ENCODE peak calls at places on chromosome 1, in six cellular contexts. W, Z, Q, B, A and R are unnamed samples.

GRCh38 chr1:906532-907420 is 16.9 kb upstream of the SAMD11 start:
- DNase-seq in Z (peak), W (peak), A (peak), B (no peak), Q (peak), R (peak)

GRCh38 chr1:1782399-1783221 is 4.3 kb upstream of the NADK start:
- DNase-seq in Q (peak), B (peak), Z (peak), A (no peak), W (no peak), R (peak)

GRCh38 chr1:33228935-33229487 is 27.3 kb upstream of the ZNF362 start:
- DNase-seq in B (peak), W (no peak), A (no peak), Q (no peak), Z (peak), R (peak)

GRCh38 chr1:198713081-198713480 is 74.2 kb downstream of the PTPRC start:
- DNase-seq in B (peak), W (no peak), Q (no peak), A (no peak), Z (peak), R (peak)

GRCh38 chr1:240906477-240906876 is 294.5 kb upstream of the GREM2 start:
- DNase-seq in A (no peak), Z (no peak), B (no peak), W (no peak), Q (no peak), R (no peak)

GRCh38 chr1:163796394-163796821 is 474.7 kb downstream of the NUF2 start:
- DNase-seq in Z (peak), W (no peak), Q (no peak), A (no peak), B (no peak), R (peak)

GRCh38 chr1:20724364-20725188 is 6.8 kb upstream of the KIF17 start:
- DNase-seq in Q (peak), W (no peak), Z (no peak), A (peak), B (no peak), R (no peak)

GRCh38 chr1:81681570-81681969 is 119.2 kb upstream of the ADGRL2 start:
- DNase-seq in A (no peak), Z (peak), W (no peak), B (no peak), Q (no peak), R (peak)

GRCh38 chr1:166479052-166479631 is 312.3 kb upstream of the FAM78B start:
- DNase-seq in Z (peak), Q (no peak), A (peak), B (no peak), W (no peak), R (peak)

GRCh38 chr1:166170726-166171125 is 3.9 kb upstream of the FAM78B start:
- DNase-seq in A (no peak), W (no peak), B (no peak), Q (no peak), Z (no peak), R (no peak)

GRCh38 chr1:38451541-38451993 is 405.0 kb upstream of the POU3F1 start:
- DNase-seq in Q (no peak), W (no peak), Z (no peak), B (no peak), A (no peak), R (no peak)

GRCh38 chr1:93304716-93305138 is 41.0 kb upstream of the DR1 start:
- DNase-seq in Z (peak), B (peak), Q (no peak), W (no peak), A (no peak), R (peak)

GRCh38 chr1:53982034-53982761 is 35.8 kb downstream of the LDLRAD1 start:
- DNase-seq in B (no peak), A (no peak), W (no peak), Q (no peak), Z (peak), R (peak)

GRCh38 chr1:168520832-168521231 is 23.0 kb downstream of the XCL2 start:
- DNase-seq in W (no peak), Z (no peak), Q (no peak), A (no peak), B (no peak), R (no peak)
- H3K4me3 ChIP-seq in W (no peak), Z (no peak), Q (no peak), A (no peak), B (no peak), R (no peak)

DNA sequence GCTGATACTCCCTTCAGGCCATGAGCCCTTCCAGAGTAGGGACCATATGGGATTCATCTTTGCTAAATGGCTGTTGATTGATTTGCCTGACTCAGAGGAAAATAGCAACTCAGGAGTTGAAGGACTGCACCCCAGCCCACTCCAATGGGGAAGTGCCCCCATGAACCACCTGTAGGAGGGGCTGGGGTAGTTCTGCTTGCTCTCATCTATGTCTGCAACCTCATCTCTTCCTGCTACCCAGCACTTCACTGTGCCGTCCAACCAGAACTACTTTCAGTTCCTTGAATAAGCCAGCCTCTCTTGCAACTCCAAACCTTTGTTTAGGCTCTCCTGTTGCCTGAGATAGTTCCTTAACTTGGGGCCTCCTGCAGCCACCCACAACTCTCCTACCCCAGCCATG is 26.6 kb downstream of the BEND5 start:
- DNase-seq in Q (no peak), A (no peak), B (no peak), W (peak), Z (no peak), R (no peak)
- TF ChIP-seq CTCF in Q (no peak), A (no peak), B (no peak), W (peak), Z (no peak), R (no peak)

DNA sequence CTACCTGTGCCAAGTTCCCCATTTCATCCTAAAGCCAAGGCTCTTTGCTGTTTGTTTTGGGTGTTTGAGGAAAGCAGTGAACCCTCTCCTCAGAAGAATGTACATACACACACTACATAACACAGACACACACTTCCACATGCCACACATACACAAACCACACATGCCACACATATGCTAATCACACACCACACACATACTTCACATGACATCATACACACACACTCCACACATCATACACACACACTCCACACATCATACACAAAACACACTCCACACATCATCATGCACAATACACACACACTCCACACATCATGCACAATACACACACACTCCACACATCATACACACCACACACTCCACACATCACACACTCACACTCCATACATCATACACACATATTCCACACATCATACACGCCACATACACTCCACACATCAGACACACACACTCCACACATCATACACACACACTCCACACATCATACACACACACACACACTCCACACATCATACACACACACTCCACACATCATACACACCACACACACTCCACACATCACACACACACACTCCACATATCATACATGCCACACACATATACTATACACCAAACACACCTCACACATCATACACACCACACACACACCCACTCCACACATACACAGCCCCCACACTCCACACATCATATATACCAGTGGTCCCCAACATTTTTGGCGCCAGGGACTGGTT is 22.7 kb upstream of the ZNF436 start:
- DNase-seq in Z (no peak), A (no peak), Q (no peak), B (no peak), W (no peak), R (no peak)
- H3K4me3 ChIP-seq in Z (no peak), A (no peak), Q (no peak), B (no peak), W (no peak), R (no peak)

GRCh38 chr1:193192586-193192985 is 6.2 kb upstream of the B3GALT2 start:
- DNase-seq in Z (no peak), B (no peak), W (no peak), Q (no peak), A (no peak), R (no peak)

GRCh38 chr1:193187114-193187513 is 701 bp upstream of the B3GALT2 start:
- DNase-seq in A (no peak), W (no peak), Z (no peak), B (no peak), Q (no peak), R (no peak)

GRCh38 chr1:193185861-193186714 is at the start of gene B3GALT2:
- DNase-seq in Z (no peak), Q (no peak), A (no peak), B (no peak), W (no peak), R (peak)

GRCh38 chr1:193189442-193190095 is 3.2 kb upstream of the B3GALT2 start:
- DNase-seq in B (no peak), A (no peak), W (no peak), Z (no peak), Q (no peak), R (no peak)

DNA sequence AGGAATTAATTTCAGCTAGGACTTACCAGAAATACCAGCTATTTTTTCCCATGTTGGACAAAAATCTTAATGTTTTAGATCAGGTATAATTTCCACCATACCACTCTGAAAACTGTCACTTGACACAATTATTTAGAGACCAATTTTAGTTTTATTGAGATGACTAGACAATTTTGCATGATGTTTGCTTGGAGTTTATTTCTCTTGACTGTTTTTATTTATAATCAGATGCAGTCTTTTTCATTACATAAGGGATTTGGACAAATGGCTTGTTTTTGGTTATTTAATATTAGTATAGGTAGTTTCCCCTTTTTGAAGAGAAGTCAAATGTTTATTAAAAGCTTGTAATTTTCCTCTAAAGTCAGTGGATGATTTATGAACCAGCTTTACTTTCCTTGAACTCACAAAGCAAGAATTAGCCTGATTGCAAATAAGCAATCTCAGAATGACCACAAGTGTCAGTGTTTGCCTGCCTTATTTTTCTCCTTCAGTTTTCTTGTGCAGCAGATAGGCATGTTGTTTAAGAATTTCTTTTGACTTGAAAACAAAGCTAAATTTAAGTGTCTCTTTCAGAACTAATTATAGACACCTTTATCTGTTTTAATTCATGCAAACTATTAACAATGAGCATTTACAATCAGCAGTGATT is 3.8 kb upstream of the B3GALT2 start:
- DNase-seq in A (no peak), Q (no peak), W (no peak), B (no peak), Z (no peak), R (peak)
- TF ChIP-seq CTCF in A (peak), Q (peak), W (peak), B (no peak), Z (peak), R (peak)

GRCh38 chr1:86471296-86471695 is 2.6 kb downstream of the CLCA1 start:
- DNase-seq in W (no peak), A (no peak), Z (peak), Q (no peak), B (no peak), R (peak)

GRCh38 chr1:86472767-86473166 is 4.0 kb downstream of the CLCA1 start:
- DNase-seq in Z (no peak), B (no peak), Q (no peak), A (no peak), W (no peak), R (no peak)

GRCh38 chr1:86472165-86472564 is 3.4 kb downstream of the CLCA1 start:
- DNase-seq in W (no peak), A (no peak), Q (no peak), B (no peak), Z (no peak), R (peak)

GRCh38 chr1:86468501-86468977 is at the start of gene CLCA1:
- DNase-seq in A (no peak), Z (no peak), W (no peak), B (no peak), Q (no peak), R (no peak)

DNA sequence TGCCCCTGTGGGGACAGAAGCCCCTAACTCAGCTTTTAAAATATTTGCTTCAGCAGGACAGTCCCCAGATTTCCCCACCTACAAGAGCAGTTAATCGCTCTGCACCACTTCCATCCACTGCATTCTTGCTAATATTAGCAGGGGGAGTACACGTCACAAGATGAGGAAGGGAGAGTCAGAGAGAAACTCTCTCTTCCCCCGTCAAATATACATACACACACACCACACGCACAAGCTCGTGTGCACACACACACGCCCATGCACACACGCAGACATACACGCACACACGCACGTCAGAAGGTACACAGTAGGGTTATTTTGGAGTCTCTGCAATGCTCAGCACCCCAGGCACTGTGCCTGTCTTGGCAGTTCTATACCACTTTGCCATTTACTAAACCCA is 2.1 kb downstream of the CLCA1 start:
- DNase-seq in B (no peak), A (no peak), W (peak), Z (no peak), Q (no peak), R (no peak)
- H3K4me3 ChIP-seq in B (no peak), A (no peak), W (no peak), Z (no peak), Q (no peak), R (no peak)

DNA sequence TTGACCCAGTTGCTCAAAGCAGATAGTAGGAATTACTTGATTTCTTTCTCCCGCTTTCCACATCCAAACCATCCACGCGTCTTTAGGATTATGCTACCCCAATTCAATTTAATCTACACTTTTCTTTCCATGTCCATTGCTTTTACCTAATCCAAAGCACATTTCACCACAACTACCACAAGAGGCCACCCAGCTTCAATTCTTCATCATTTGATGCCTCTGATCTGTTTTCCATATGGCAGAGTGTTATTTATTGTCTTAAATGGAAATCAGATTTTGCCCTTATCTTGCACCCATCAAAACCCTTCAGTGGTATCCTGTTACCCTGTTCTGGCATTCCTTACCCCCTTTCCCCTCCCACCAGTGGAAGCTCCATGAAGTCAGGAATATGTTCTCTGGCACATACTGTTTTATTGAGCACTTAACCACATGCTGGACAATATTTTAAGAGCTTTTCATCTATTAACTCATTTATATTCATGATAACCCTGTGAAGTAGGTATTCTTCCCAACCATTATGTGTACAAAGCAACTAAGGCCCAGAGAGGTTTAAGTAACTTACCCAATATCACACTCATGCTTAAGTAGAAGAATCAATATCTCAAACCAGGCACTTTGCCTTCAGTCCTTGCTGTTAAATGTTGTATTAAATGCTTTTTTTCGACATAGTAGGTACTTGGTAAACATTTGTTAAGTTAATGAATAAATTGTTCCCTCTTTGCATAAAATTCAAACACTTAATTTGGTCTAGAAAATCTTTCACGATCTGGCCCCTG is 34.6 kb downstream of the CLIC4 start:
- DNase-seq in B (no peak), Q (no peak), Z (no peak), W (no peak), A (no peak), R (no peak)
- TF ChIP-seq CTCF in B (no peak), Q (peak), Z (no peak), W (no peak), A (no peak), R (peak)

GRCh38 chr1:224113918-224114786 is at the start of gene FBXO28:
- DNase-seq in Z (peak), Q (peak), W (peak), B (peak), A (peak), R (peak)
- H3K4me3 ChIP-seq in Z (peak), Q (peak), W (peak), B (peak), A (peak), R (peak)